ENCODE peak calls at places on chromosomes 2 and 18, in five cellular contexts. L, T, W, H and U are unnamed samples.

GRCh38 chr2:74079522-74080341 is 68.0 kb downstream of the BOLA3 start:
- DNase-seq in L (no peak), T (no peak), W (no peak), H (no peak), U (peak)

GRCh38 chr2:30293303-30293912 is 62.1 kb downstream of the LBH start:
- DNase-seq in L (peak), T (peak), W (no peak), H (peak), U (no peak)

GRCh38 chr2:73069855-73070650 is 1.5 kb downstream of the SFXN5 start:
- DNase-seq in L (peak), T (no peak), W (no peak), H (no peak), U (no peak)

GRCh38 chr2:163735692-163736432 is at the start of gene FIGN:
- DNase-seq in L (no peak), T (peak), W (no peak), H (peak), U (no peak)

GRCh38 chr2:239212553-239213419 is 188.0 kb downstream of the HDAC4 start:
- DNase-seq in L (no peak), T (no peak), W (no peak), H (no peak), U (no peak)

GRCh38 chr2:217103752-217104540 is 244.1 kb upstream of the TNP1 start:
- DNase-seq in L (no peak), T (peak), W (no peak), H (no peak), U (no peak)

GRCh38 chr2:45128580-45128997 is 119.3 kb upstream of the SIX2 start:
- DNase-seq in L (no peak), T (peak), W (no peak), H (peak), U (no peak)

GRCh38 chr2:61074100-61074499 is 8.4 kb downstream of the SANBR start:
- DNase-seq in L (no peak), T (no peak), W (no peak), H (no peak), U (no peak)

GRCh38 chr18:35695803-35696202 is 114.3 kb downstream of the GALNT1 start:
- DNase-seq in L (no peak), T (no peak), W (no peak), H (no peak), U (no peak)

GRCh38 chr2:56263876-56264275 is 80.1 kb downstream of the CCDC85A start:
- DNase-seq in L (no peak), T (peak), W (no peak), H (no peak), U (no peak)

GRCh38 chr18:31511098-31511497 is 13.1 kb downstream of the DSG2 start:
- DNase-seq in L (no peak), T (no peak), W (no peak), H (no peak), U (no peak)

GRCh38 chr2:43050866-43051265 is 175.5 kb downstream of the ZFP36L2 start:
- DNase-seq in L (no peak), T (no peak), W (no peak), H (no peak), U (no peak)

GRCh38 chr18:703660-704018 is 8.8 kb downstream of the ENOSF1 start:
- DNase-seq in L (no peak), T (no peak), W (no peak), H (no peak), U (no peak)

GRCh38 chr18:64201781-64202180 is 52.9 kb upstream of the LINC00305 start:
- DNase-seq in L (no peak), T (no peak), W (no peak), H (no peak), U (no peak)

GRCh38 chr2:27792759-27793158 is 21.2 kb downstream of the MRPL33 start:
- DNase-seq in L (no peak), T (peak), W (no peak), H (peak), U (no peak)

GRCh38 chr2:236544362-236544761 is 25.3 kb upstream of the ACKR3 start:
- DNase-seq in L (no peak), T (no peak), W (no peak), H (no peak), U (no peak)

GRCh38 chr2:206084468-206084869 is 1.5 kb downstream of the INO80D start:
- DNase-seq in L (peak), T (peak), W (no peak), H (peak), U (no peak)

GRCh38 chr2:223319601-223320000 is 267.6 kb downstream of the KCNE4 start:
- DNase-seq in L (no peak), T (no peak), W (no peak), H (no peak), U (no peak)

GRCh38 chr18:74128114-74128513 is 19.5 kb downstream of the FBXO15 start:
- DNase-seq in L (no peak), T (no peak), W (no peak), H (no peak), U (no peak)

GRCh38 chr2:58562281-58562680 is 321.2 kb upstream of the FANCL start:
- DNase-seq in L (no peak), T (no peak), W (no peak), H (no peak), U (no peak)

GRCh38 chr2:11998218-11998617 is 251.8 kb downstream of the LPIN1 start:
- DNase-seq in L (no peak), T (peak), W (no peak), H (peak), U (no peak)

GRCh38 chr2:6877402-6878305 is at the start of gene RSAD2:
- DNase-seq in L (peak), T (no peak), W (no peak), H (peak), U (no peak)

GRCh38 chr2:157173740-157174184 is 83.7 kb upstream of the GALNT5 start:
- DNase-seq in L (no peak), T (peak), W (no peak), H (peak), U (no peak)

GRCh38 chr18:46341989-46342525 is 237.9 kb downstream of the HAUS1 start:
- DNase-seq in L (no peak), T (no peak), W (no peak), H (no peak), U (no peak)

GRCh38 chr18:34120294-34120693 is 104.4 kb downstream of the NOL4 start:
- DNase-seq in L (no peak), T (no peak), W (no peak), H (no peak), U (no peak)